ENCODE peak calls at places on chromosome 1, in five cellular contexts. V, S, P, E and G are unnamed samples.

GRCh38 chr1:152760551-152761190 is 2.8 kb downstream of the KPRP start:
- DNase-seq in V (no peak), S (no peak), P (no peak), E (no peak), G (no peak)

GRCh38 chr1:65372557-65372956 is 47.9 kb upstream of the LEPR start:
- DNase-seq in V (peak), S (no peak), P (no peak), E (no peak), G (no peak)

GRCh38 chr1:223645903-223646302 is 19.6 kb downstream of the CAPN8 start:
- DNase-seq in V (no peak), S (no peak), P (no peak), E (no peak), G (no peak)

GRCh38 chr1:56508523-56508983 is 70.8 kb downstream of the PLPP3 start:
- DNase-seq in V (no peak), S (no peak), P (no peak), E (no peak), G (no peak)

GRCh38 chr1:95685091-95685490 is 451.1 kb downstream of the RWDD3 start:
- DNase-seq in V (no peak), S (no peak), P (no peak), E (no peak), G (no peak)

GRCh38 chr1:192351550-192351949 is 34.8 kb downstream of the RGS21 start:
- DNase-seq in V (no peak), S (no peak), P (no peak), E (no peak), G (no peak)

GRCh38 chr1:20291621-20292020 is 946 bp downstream of the VWA5B1 start:
- DNase-seq in V (no peak), S (no peak), P (no peak), E (no peak), G (peak)

GRCh38 chr1:245587435-245588105 is 432.8 kb downstream of the KIF26B start:
- DNase-seq in V (no peak), S (no peak), P (no peak), E (no peak), G (no peak)

GRCh38 chr1:231274119-231274825 is 33.3 kb downstream of the GNPAT start:
- DNase-seq in V (peak), S (no peak), P (no peak), E (no peak), G (no peak)

GRCh38 chr1:183443025-183443424 is 24.8 kb upstream of the NMNAT2 start:
- DNase-seq in V (no peak), S (no peak), P (no peak), E (no peak), G (no peak)

GRCh38 chr1:84749427-84749826 is 59.2 kb upstream of the SSX2IP start:
- DNase-seq in V (no peak), S (no peak), P (no peak), E (no peak), G (no peak)

GRCh38 chr1:241485554-241485992 is 34.0 kb downstream of the FH start:
- DNase-seq in V (peak), S (no peak), P (no peak), E (no peak), G (no peak)

GRCh38 chr1:216750031-216750627 is 26.9 kb upstream of the ESRRG start:
- DNase-seq in V (peak), S (no peak), P (peak), E (no peak), G (peak)

GRCh38 chr1:184820956-184821355 is 66.3 kb upstream of the EDEM3 start:
- DNase-seq in V (no peak), S (no peak), P (no peak), E (no peak), G (no peak)

GRCh38 chr1:74729741-74730478 is 2.9 kb downstream of the CRYZ start:
- DNase-seq in V (peak), S (no peak), P (no peak), E (no peak), G (no peak)